ENCODE peak calls at places on chromosomes 4 and X, in eight cellular contexts. I is neuronal stem cell; E is activated CD8-positive, alpha-beta memory T cell treated with anti-CD3 and anti-CD28 coated beads for 4 hours; Y is suprapubic skin; X is substantia nigra; P is NCI-H446 treated with DMSO at 0.1 percent for 48 hours; C is nephron progenitor cell; N is COR-L47. T is an unnamed sample.

GRCh38 chrX:40468033-40468979 is 112.5 kb upstream of the ATP6AP2 start:
- DNase-seq in I (no peak), N (peak; percentile 38), Y (no peak), P (no peak), C (peak; percentile 10), X (peak; percentile 66), E (no peak), T (peak; percentile 13)

GRCh38 chrX:110853610-110854009 is 58.0 kb upstream of the CHRDL1 start:
- DNase-seq in Y (no peak), C (peak; percentile 21), X (no peak), I (no peak), P (peak; percentile 8), N (peak; percentile 52), E (no peak), T (peak; percentile 2)

GRCh38 chr4:102302762-102303161 is 42.5 kb downstream of the SLC39A8 start:
- DNase-seq in X (no peak), P (no peak), N (no peak), I (no peak), C (no peak), Y (no peak), E (no peak), T (no peak)

GRCh38 chrX:137568741-137569469 is 3.0 kb downstream of the ZIC3 start:
- DNase-seq in P (no peak), I (no peak), N (peak; percentile 6), C (peak; percentile 34), E (no peak), X (no peak), Y (no peak), T (no peak)

GRCh38 chr4:132504438-132504837 is 644.7 kb upstream of the PCDH10 start:
- DNase-seq in C (no peak), Y (no peak), E (no peak), P (no peak), X (no peak), N (no peak), I (no peak), T (no peak)

GRCh38 chrX:119684916-119685224 is 8.1 kb downstream of the SEPTIN6 start:
- DNase-seq in I (no peak), C (no peak), Y (no peak), N (peak; percentile 12), E (no peak), X (no peak), P (no peak), T (no peak)

GRCh38 chrX:56728752-56729151 is 291 bp upstream of the NBDY start:
- DNase-seq in I (no peak), P (no peak), E (peak; percentile 5), Y (no peak), C (peak; percentile 13), X (no peak), N (no peak), T (no peak)

GRCh38 chr4:73423184-73423583 is 12.8 kb upstream of the AFP start:
- DNase-seq in N (no peak), X (no peak), E (no peak), C (no peak), P (no peak), I (no peak), Y (no peak), T (no peak)